ENCODE peak calls at places on chromosomes 13 and 19, in four cellular contexts. D is A549, I is psoas muscle, F is body of pancreas. P is an unnamed sample.

GRCh38 chr13:23947893-23948292 is 50.6 kb upstream of the C1QTNF9B start:
- DNase-seq in D (no peak), I (no peak), F (no peak), P (no peak)

GRCh38 chr19:36106441-36106840 is 4.5 kb upstream of the OVOL3 start:
- DNase-seq in D (no peak), I (no peak), F (no peak), P (no peak)

GRCh38 chr13:66994097-66994496 is 236.0 kb downstream of the PCDH9 start:
- DNase-seq in D (peak), I (peak), F (peak), P (no peak)

GRCh38 chr13:75222031-75222430 is 259.9 kb downstream of the TBC1D4 start:
- DNase-seq in D (no peak), I (no peak), F (no peak), P (no peak)

GRCh38 chr13:87123987-87124784 is 547.0 kb upstream of the SLITRK5 start:
- DNase-seq in D (peak), I (no peak), F (no peak), P (no peak)

GRCh38 chr13:73325351-73326214 is 266.8 kb downstream of the KLF5 start:
- DNase-seq in D (no peak), I (no peak), F (no peak), P (no peak)

GRCh38 chr13:30607908-30608307 is 9.8 kb upstream of the USPL1 start:
- DNase-seq in D (no peak), I (no peak), F (no peak), P (no peak)

GRCh38 chr13:86446311-86446710 is 647.1 kb upstream of the SLITRK6 start:
- DNase-seq in D (peak), I (no peak), F (no peak), P (no peak)

GRCh38 chr19:42313840-42314755 is 989 bp downstream of the TMEM145 start:
- DNase-seq in D (no peak), I (no peak), F (no peak), P (no peak)

GRCh38 chr19:11203194-11204075 is 6.1 kb upstream of the KANK2 start:
- DNase-seq in D (peak), I (peak), F (peak), P (peak)

GRCh38 chr13:29908917-29909755 is 58.7 kb upstream of the UBL3 start:
- DNase-seq in D (no peak), I (no peak), F (no peak), P (no peak)

GRCh38 chr19:58409010-58409790 is 751 bp downstream of the ZNF584 start:
- DNase-seq in D (no peak), I (no peak), F (peak), P (no peak)

GRCh38 chr13:30318026-30318425 is 10.7 kb upstream of the KATNAL1 start:
- DNase-seq in D (no peak), I (no peak), F (no peak), P (no peak)

GRCh38 chr13:80337011-80337688 is 3.8 kb downstream of the SPRY2 start:
- DNase-seq in D (no peak), I (no peak), F (no peak), P (no peak)
- H3K27ac ChIP-seq in D (peak), I (peak), F (peak), P (peak)

GRCh38 chr19:1001538-1002166 is 1.4 kb downstream of the GRIN3B start:
- DNase-seq in D (no peak), I (no peak), F (peak), P (peak)

GRCh38 chr19:998064-998463 is 2.2 kb upstream of the GRIN3B start:
- DNase-seq in D (no peak), I (no peak), F (no peak), P (no peak)

GRCh38 chr19:999379-999719 is 870 bp upstream of the GRIN3B start:
- DNase-seq in D (no peak), I (no peak), F (no peak), P (no peak)

GRCh38 chr19:1000591-1001537 is 645 bp downstream of the GRIN3B start:
- DNase-seq in D (peak), I (no peak), F (no peak), P (no peak)

GRCh38 chr19:1000095-1000494 is at the start of gene GRIN3B:
- DNase-seq in D (peak), I (peak), F (peak), P (no peak)
- H3K4me3 ChIP-seq in D (peak), I (no peak), F (no peak), P (no peak)

DNA sequence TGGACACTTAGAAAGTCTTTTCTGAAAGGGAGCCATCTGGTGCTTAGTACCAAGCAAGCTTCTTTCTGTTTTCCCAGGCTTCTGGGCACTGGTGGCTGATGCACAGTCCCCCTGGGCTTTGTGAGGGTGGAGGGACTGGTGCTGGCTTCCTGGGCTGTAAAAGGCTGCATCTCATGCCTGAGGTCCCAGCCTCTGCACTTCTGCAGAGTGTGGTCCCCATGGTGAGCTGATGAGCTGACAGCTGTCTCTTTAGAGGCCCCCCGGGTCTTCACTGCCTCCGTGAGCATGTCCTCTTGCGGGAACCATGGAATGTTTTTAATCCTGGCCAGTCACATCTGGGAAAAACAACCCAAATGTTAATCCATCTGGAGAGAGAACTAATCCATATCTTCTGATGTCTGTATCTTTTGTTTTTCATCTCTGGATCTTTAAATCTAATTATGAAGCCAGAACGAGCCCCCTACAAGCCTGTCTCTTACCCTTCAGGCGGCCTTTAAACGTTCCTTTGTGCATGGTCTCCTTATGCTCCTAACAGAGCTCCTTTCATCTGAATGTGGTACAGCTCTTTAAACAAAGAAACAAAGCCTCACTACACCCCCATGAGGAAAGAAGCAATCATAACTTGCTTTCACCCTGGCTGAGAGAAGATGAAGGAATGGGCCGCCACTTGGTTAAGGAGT is 40.4 kb downstream of the OLFM4 start:
- DNase-seq in D (no peak), I (no peak), F (no peak), P (no peak)
- H3K27ac ChIP-seq in D (no peak), I (no peak), F (no peak), P (no peak)

GRCh38 chr13:48232420-48233096 is 448 bp upstream of the ITM2B start:
- DNase-seq in D (no peak), I (no peak), F (no peak), P (peak)

GRCh38 chr13:48231080-48231479 is 1.9 kb upstream of the ITM2B start:
- DNase-seq in D (no peak), I (no peak), F (no peak), P (no peak)

GRCh38 chr13:48230541-48230940 is 2.5 kb upstream of the ITM2B start:
- DNase-seq in D (no peak), I (no peak), F (no peak), P (no peak)

GRCh38 chr13:48233097-48233885 is at the start of gene ITM2B:
- DNase-seq in D (peak), I (peak), F (peak), P (no peak)

GRCh38 chr13:48231948-48232347 is 1.1 kb upstream of the ITM2B start:
- DNase-seq in D (no peak), I (no peak), F (no peak), P (no peak)
- H3K4me3 ChIP-seq in D (no peak), I (no peak), F (no peak), P (no peak)

DNA sequence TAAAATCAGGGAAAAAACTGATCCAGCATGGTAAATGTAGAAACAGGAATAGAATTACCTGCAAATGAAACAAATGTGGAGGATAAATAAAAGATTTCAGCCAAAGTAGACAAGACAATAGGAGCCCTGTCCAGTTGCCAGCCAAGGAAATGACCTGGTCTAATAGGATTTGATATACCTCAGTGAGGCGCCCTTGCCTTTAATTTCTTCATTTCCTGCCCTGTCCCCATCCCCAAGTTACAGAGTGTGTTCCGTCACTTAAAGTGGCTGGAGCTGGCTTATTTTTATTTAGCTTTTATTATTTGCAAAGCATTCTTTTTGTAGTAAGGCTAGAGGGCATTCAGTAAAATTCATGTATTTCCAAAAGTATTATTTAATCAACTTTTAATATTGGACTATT is 1022.0 kb downstream of the EFNB2 start:
- DNase-seq in D (no peak), I (no peak), F (no peak), P (no peak)
- H3K27ac ChIP-seq in D (no peak), I (no peak), F (no peak), P (no peak)

DNA sequence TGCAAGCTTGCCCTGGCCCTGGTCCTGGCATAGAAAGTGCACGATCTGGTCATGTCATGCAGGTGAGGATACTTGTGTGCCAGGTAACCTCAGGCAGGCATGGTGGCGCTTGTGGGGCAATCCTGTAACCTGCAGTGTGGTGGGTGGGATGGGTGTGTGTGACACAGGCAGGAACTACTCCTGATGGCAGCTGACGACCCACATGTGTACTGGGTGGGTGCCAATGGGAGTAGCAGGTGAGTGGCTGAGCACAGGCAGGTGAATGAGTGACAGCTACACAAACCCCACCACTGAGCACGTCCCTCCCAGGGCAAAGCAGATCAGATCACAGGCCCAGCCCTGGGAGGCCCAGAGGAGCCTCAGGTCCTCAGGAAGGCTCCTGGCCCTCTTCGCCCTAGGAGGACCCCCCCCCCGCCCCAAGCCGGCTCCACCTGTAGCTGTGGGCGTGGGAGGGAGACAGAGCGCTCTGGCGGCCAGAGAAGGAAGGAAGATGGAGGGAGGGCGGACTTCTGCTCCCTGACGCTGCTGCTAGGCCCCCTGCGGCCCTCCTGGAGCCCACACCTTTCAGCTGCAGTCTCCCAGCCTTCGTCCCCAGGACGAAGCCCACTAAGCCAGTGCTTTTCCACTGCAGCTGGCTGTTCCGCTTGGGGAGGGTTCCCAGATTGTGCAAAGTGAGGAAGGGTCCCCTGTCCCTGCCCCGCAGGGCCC is 1.3 kb upstream of the ZNF181 start:
- DNase-seq in D (no peak), I (no peak), F (peak), P (peak)
- H3K4me3 ChIP-seq in D (peak), I (peak), F (peak), P (peak)

DNA sequence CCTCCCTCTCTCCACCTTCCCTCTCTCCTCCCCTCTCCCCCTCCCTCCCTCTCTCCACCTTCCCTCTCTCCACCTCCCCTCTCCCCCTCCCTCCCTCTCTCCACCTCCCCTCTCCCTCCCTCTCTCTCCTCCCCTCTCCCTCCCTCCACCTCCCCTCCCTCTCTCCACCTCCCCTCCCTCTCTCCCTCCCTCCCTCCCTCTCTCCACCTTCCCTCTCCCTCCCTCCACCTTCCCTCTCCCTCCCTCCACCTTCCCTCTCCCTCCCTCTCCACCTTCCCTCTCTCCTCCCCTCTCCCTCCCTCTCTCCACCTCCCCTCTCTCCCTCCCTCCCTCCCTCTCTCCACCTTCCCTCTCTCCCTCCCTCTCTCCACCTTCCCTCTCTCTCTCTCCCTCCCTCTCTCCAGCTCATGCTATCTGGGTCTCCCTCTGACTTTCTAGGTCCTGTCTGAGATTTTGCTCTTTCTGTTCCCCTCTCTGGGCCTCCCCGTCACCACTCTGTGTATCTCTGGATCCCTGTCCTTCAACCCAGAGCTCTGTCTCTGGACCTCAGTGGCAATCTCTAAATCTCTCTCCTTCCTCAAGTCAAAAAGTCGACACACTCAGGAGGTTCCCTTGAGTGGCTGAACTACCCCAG is 3.5 kb upstream of the CNOT3 start:
- DNase-seq in D (no peak), I (no peak), F (no peak), P (no peak)
- H3K27ac ChIP-seq in D (no peak), I (no peak), F (no peak), P (no peak)

DNA sequence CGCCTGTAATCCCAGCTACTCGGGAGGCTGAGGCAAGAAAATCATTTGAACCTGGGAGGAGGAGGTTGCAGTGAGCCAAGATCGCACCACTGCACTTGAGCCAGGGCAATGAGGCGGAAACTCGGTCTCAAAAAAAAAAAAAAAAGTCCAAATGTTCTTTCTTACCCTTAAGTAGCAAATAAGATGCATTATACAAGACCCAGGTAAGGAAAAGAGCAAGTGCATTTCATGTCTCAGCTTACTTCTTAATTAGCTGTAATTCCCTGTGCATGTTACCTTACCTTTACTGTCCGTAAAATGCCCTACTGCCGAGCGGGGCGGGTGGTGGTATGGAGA is 3.8 kb upstream of the ZNF681 start:
- DNase-seq in D (no peak), I (no peak), F (no peak), P (no peak)
- H3K4me3 ChIP-seq in D (no peak), I (peak), F (peak), P (peak)

P was measured in uterus.